ENCODE peak calls at places on chromosomes 12 and 14, in nine cellular contexts. H, K, C, X, D, N, S, Q and F are unnamed samples. For H3K9me3, the result is how much of the 10 kb centered on the place peaks cover.

GRCh38 chr12:50032516-50033316 is 7.4 kb upstream of the RACGAP1 start:
- DNase-seq in H (no peak), N (no peak), S (peak), C (no peak), K (no peak), Q (peak), D (no peak), X (no peak), F (peak)

GRCh38 chr14:46405095-46405494 is 246.5 kb downstream of the RPL10L start:
- DNase-seq in D (no peak), K (peak), S (no peak), N (no peak), X (peak), H (no peak), Q (no peak), C (no peak), F (peak)

GRCh38 chr12:14961466-14962155 is at the start of gene ARHGDIB:
- DNase-seq in N (peak), C (peak), D (peak), Q (no peak), H (peak), S (no peak), X (no peak), K (peak), F (no peak)

GRCh38 chr12:116172224-116172849 is 105.2 kb downstream of the MED13L start:
- DNase-seq in X (no peak), S (no peak), K (peak), H (no peak), D (no peak), C (no peak), N (no peak), Q (peak), F (no peak)

GRCh38 chr14:71662291-71662790 is 269.9 kb upstream of the RGS6 start:
- DNase-seq in H (no peak), X (no peak), Q (no peak), N (no peak), S (no peak), D (no peak), K (no peak), C (no peak), F (no peak)

GRCh38 chr14:54322668-54323380 is 74.0 kb upstream of the CDKN3 start:
- DNase-seq in N (no peak), K (no peak), C (no peak), X (no peak), H (peak), S (no peak), D (no peak), Q (no peak), F (no peak)

GRCh38 chr12:54262403-54262925 is 17.5 kb downstream of the CBX5 start:
- DNase-seq in C (no peak), H (no peak), S (no peak), D (no peak), Q (no peak), K (peak), X (peak), N (no peak), F (peak)

GRCh38 chr14:61456720-61457119 is 135.3 kb downstream of the PRKCH start:
- DNase-seq in X (peak), K (peak), Q (peak), H (peak), N (peak), C (peak), D (peak), S (peak), F (peak)

GRCh38 chr12:92145481-92145730 is 240 bp downstream of the BTG1 start:
- DNase-seq in K (no peak), S (no peak), X (no peak), Q (no peak), N (no peak), H (no peak), D (no peak), C (no peak), F (no peak)

GRCh38 chr14:89422181-89422951 is 5.3 kb upstream of the FOXN3 start:
- DNase-seq in H (no peak), S (peak), N (peak), C (no peak), K (no peak), D (no peak), X (peak), Q (no peak), F (peak)

GRCh38 chr14:21509432-21510143 is 1.6 kb downstream of the METTL3 start:
- DNase-seq in K (no peak), D (no peak), Q (no peak), N (no peak), S (no peak), X (no peak), H (no peak), C (no peak), F (no peak)

GRCh38 chr12:68746572-68747180 is 700 bp downstream of the SLC35E3 start:
- DNase-seq in X (peak), S (peak), D (no peak), N (peak), Q (peak), H (peak), C (peak), K (peak), F (peak)

GRCh38 chr12:133165776-133166175 is 15.5 kb upstream of the ZNF268 start:
- DNase-seq in D (no peak), N (no peak), H (no peak), C (no peak), K (no peak), Q (no peak), X (no peak), S (no peak), F (no peak)
- H3K9me3 ChIP-seq in D (half or more), N (under half), H (half or more), C (under half), K (under half), Q (under half), X (under half), S (under half), F (under half)

DNA sequence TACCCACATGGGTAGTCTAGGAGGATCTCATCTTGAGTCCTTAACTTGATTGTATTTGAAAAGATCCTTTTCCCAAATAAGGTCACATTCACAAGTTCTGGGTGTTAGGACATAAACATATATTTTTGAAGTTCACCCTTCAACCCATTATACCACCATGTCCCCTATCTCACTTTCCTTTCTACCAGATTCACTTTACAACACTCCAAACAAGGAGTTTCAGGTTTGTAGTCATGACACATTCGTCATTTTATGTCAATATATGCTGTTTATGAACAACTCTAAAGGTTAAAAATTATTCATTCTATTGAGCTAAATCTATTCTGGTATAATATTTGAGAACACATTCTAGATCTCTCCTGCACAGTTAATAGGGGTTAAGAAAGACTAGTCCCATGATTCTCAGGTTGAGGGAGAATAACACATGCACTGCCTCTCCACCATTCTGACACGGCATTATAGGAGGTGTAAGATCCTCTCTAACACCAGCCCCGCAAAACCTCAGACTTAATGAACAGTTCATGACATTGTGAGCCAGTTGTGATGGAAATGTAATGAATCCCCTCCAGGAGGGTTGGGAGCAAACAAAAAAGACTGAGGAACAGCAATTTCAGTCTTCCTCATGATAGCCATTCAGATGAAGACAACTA is 72.0 kb upstream of the PSMA6 start:
- DNase-seq in X (no peak), C (no peak), N (no peak), K (no peak), Q (no peak), D (no peak), S (no peak), H (no peak), F (no peak)
- H3K4me3 ChIP-seq in X (no peak), C (no peak), N (no peak), K (no peak), Q (no peak), D (no peak), S (no peak), H (no peak), F (no peak)

DNA sequence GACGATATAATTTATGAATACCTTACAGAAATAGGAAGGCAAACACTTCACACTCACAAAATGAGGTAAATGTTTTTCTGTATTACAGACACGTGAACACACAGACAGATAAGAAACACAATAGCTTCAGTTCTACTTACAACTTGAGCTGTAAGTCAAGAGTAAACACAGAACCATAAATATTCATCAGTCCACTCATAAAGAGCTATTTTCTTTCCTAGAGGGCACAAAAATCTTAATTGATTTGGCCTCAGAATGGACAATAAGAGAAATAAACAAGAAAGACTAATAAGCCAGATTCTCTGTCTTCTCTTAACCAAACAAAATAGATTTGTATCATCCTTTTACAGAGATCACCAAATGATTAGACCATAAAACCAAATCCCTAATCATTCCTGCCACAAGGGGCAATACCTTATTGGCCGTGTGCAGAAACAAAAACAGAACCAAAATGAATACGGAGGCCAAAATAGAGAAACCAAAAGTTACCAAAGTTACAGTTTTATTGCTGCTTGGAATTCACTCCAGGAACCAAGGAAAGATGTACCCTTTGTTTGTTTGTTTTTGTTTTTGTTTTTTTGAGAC is 38.1 kb upstream of the GARIN2 start:
- DNase-seq in Q (no peak), X (no peak), N (no peak), K (no peak), S (no peak), H (no peak), C (no peak), D (no peak), F (peak)
- TF ChIP-seq CTCF in Q (no peak), X (peak), N (no peak), K (peak), S (no peak), H (peak), C (no peak), D (peak), F (peak)

GRCh38 chr12:130641571-130642184 is 74.4 kb downstream of the RIMBP2 start:
- DNase-seq in Q (no peak), S (peak), K (no peak), D (no peak), H (no peak), N (no peak), X (no peak), C (no peak), F (no peak)
- H3K9me3 ChIP-seq in Q (under half), S (under half), K (under half), D (under half), H (under half), N (under half), X (under half), C (under half), F (under half)

DNA sequence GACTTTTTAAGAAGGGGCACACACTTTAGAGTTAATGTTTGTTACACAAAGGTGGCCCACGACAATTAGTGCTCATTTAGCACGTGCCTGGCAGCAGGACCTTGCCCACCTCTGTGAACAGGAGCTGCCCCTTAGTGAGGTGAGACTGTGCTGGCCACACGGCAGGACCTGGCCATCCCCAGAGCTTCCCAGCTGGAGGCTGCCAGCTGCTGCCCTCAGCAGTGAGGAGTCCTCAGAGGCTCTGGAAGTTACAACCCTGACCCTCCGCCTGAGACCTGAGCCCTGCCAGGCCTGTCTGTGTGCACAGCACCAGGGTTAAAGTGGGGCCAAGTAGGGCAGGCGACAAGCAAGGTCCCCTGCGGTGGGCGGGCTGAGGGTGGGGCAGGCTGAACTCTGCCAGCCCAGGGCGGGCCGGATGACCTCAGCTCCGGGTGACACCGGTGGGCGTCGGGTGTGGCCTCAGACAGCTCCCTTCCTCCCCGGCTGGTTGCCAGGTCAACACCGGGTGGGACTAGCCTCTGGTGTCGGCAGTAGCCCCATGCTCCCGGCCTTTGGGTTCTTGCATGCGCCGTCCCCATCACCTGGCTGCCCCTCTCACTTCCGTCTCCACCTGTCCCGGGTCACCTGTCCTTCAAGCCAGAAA is 9.2 kb upstream of the LBHD2 start:
- DNase-seq in D (no peak), N (peak), H (peak), S (peak), C (no peak), X (peak), Q (peak), K (peak), F (no peak)
- H3K4me3 ChIP-seq in D (peak), N (no peak), H (peak), S (peak), C (peak), X (no peak), Q (peak), K (peak), F (no peak)

DNA sequence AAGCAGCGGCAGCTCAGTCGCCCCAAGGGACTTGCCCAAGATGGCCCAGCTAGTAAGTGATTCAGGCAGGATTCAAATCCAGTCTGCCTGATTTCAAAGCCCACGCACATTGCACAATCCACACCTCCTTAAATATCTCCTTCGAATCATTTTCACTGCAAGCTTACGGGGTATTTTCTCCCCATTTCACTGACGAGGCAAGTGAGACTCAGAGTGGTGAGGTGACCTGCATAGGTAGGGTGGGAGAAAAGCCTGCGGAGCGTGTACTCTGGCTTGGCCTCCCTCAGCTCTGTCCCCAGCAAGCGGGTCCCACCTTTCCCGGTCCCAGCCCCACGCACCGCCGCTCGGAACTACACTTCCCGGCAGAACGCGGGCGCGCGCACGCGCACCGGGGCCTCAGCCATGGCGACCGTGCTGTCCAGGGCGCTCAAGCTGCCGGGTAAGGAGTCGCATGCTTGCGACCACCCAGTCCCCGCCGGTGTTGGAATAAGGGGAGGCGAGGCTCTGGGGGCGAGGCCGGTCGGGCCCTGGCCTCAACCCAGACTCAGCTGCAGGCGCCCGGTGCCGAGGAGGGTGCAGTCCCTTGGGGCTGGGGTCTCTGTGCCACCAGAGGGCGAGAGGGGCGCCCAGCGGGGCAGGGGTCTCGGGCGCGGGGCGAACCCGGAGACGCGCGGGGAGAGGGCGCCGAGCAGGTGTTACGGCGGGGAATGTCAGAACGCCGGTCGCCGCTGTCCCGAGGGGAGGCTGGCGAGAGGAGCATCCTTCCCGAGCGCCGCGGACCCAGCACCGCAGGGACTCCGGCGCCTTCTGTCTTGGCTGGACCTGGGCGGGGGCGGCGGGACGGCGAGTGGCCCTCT is at the start of gene FAM234B:
- DNase-seq in K (no peak), X (peak), S (peak), D (peak), C (peak), Q (peak), N (peak), H (peak), F (peak)
- TF ChIP-seq CTCF in K (no peak), X (peak), S (no peak), D (no peak), C (peak), Q (no peak), N (no peak), H (peak), F (peak)

DNA sequence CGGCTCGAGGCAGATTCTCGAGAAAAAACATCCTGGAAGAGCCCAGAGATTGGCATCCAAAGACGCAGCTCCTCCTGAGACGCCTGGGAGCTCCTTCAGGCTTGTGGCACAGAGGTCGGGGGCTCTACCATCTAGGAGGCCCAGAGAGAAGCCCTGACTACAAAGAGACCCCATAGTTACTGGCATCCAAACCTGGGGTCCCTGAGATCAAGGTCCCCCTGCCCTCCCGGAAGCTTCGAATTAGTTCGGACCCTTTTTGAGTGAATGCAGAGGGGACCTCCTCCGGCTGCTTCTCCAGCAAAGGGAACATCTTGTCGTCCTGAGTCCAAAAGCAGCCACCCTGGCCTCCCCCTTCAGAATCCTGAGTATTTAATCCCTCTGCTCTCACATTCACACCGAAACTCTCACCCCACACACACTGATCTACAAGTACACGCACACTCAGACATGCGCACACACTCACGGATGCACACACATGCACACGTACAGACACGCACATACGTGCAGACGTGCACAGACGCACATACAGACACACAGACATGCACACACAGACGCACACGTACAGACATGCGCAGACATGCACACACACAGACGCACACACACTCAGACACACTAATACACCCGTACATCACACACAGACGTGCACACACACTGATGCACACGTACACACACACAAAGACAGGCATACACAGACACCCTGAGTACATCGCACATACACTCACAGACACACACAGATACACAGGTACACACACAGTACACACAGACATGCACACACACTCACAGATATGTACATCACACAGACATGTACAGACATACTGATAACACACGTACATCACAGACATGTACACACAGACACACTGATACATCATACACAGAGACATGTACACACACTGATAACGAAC is 5.9 kb downstream of the ZNF605 start:
- DNase-seq in S (no peak), Q (no peak), D (no peak), X (no peak), C (no peak), H (no peak), K (no peak), N (no peak), F (no peak)
- H3K9me3 ChIP-seq in S (under half), Q (under half), D (half or more), X (under half), C (under half), H (half or more), K (under half), N (under half), F (under half)

DNA sequence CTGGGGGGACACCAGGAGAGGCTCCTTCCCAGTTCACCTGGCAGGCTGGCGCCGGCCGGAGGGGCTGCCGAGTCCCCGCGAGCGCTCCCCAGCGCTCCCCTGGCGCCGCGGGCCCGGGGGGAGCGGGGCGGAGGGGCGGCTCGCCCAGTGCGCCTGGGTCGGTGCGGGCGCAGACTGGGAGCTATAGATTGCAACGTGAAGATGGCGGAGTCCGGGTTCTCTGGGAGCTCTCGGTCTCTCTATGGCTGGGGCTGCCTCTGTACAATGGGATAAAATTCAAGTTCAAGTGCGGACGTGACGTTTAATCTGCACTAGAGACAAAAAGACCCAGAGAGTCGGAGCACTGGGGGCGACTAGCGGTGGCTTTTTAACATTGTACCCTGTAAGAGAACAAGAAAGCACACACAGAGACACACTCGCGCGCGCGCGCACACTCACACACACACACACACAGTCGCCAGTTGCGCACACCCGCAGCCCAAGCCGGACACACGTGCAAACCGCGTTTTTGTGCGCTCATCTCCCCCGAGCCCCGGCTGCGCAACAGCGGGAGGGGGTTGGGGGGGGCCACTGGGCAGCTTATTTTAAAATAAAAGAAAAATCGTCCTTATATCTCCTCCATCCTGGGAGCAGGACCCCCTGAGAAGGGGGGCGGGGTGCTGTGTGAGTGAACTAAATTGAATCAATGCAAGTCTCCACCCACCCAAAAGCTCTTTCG is at the start of gene BCL11B:
- DNase-seq in H (peak), K (no peak), S (no peak), Q (peak), X (peak), C (peak), D (peak), N (peak), F (peak)
- H3K4me3 ChIP-seq in H (peak), K (no peak), S (peak), Q (peak), X (peak), C (peak), D (peak), N (peak), F (peak)